ENCODE peak calls at places on chromosomes 2 and 18, in nine cellular contexts. I, Z, K, A, D, G, H, J and Q are unnamed samples.

GRCh38 chr2:105447476-105447875 is 48.6 kb upstream of the FHL2 start:
- DNase-seq in I (peak; percentile 56), Z (no peak), K (no peak), A (no peak), D (no peak), G (no peak), H (peak; percentile 41), J (no peak), Q (no peak)

GRCh38 chr2:126881591-126881990 is 17.1 kb upstream of the TEX51 start:
- DNase-seq in I (no peak), Z (no peak), K (no peak), A (no peak), D (no peak), G (no peak), H (no peak), J (no peak), Q (no peak)

GRCh38 chr2:180890781-180891180 is 89.6 kb upstream of the UBE2E3 start:
- DNase-seq in I (no peak), Z (no peak), K (no peak), A (no peak), D (no peak), G (no peak), H (peak; percentile 1), J (no peak), Q (no peak)

GRCh38 chr2:165720526-165720925 is 73.5 kb downstream of the GALNT3 start:
- DNase-seq in I (peak; percentile 23), Z (no peak), K (no peak), A (no peak), D (no peak), G (no peak), H (peak; percentile 75), J (no peak), Q (no peak)

GRCh38 chr2:237473474-237474453 is 13.3 kb upstream of the MLPH start:
- DNase-seq in I (no peak), Z (no peak), K (peak; percentile 13), A (no peak), D (no peak), G (no peak), H (peak; percentile 67), J (no peak), Q (no peak)

GRCh38 chr2:227472265-227473018 is 486 bp downstream of the AGFG1 start:
- DNase-seq in I (no peak), Z (no peak), K (peak; percentile 51), A (no peak), D (peak; percentile 28), G (no peak), H (no peak), J (peak; percentile 29), Q (peak; percentile 8)

GRCh38 chr2:190569994-190570755 is 35.7 kb upstream of the NEMP2 start:
- DNase-seq in I (no peak), Z (no peak), K (no peak), A (no peak), D (no peak), G (no peak), H (no peak), J (no peak), Q (no peak)

GRCh38 chr2:238024986-238025385 is 35.8 kb upstream of the SCLY start:
- DNase-seq in I (no peak), Z (no peak), K (no peak), A (no peak), D (no peak), G (no peak), H (peak; percentile 89), J (no peak), Q (no peak)

GRCh38 chr18:14979875-14980274 is 231.9 kb downstream of the ANKRD30B start:
- DNase-seq in I (no peak), Z (no peak), K (no peak), A (no peak), D (no peak), G (no peak), H (no peak), J (no peak), Q (no peak)

GRCh38 chr2:3001595-3002184 is 375.9 kb downstream of the EIPR1 start:
- DNase-seq in I (no peak), Z (no peak), K (no peak), A (no peak), D (no peak), G (no peak), H (no peak), J (no peak), Q (no peak)

GRCh38 chr2:55133467-55134315 is 83.4 kb upstream of the RTN4 start:
- DNase-seq in I (peak; percentile 21), Z (no peak), K (peak; percentile 72), A (no peak), D (peak; percentile 65), G (no peak), H (peak; percentile 96), J (no peak), Q (peak; percentile 43)

GRCh38 chr2:18284331-18284730 is 276.1 kb downstream of the RDH14 start:
- DNase-seq in I (no peak), Z (no peak), K (no peak), A (no peak), D (no peak), G (no peak), H (peak; percentile 12), J (no peak), Q (no peak)

GRCh38 chr18:47968721-47969120 is 38.3 kb upstream of the SMAD2 start:
- DNase-seq in I (no peak), Z (no peak), K (no peak), A (no peak), D (no peak), G (no peak), H (no peak), J (no peak), Q (no peak)

GRCh38 chr2:120224735-120225548 is 1.7 kb upstream of the TMEM185B start:
- DNase-seq in I (no peak), Z (peak; percentile 48), K (no peak), A (no peak), D (no peak), G (no peak), H (no peak), J (no peak), Q (no peak)

GRCh38 chr18:8116346-8117007 is 492.8 kb upstream of the RAB12 start:
- DNase-seq in I (no peak), Z (no peak), K (no peak), A (no peak), D (no peak), G (peak; percentile 35), H (peak; percentile 83), J (no peak), Q (no peak)